ENCODE peak calls at places on chromosomes 7 and 10, in nine cellular contexts. One of them, this sample, is unnamed.

GRCh38 chr10:111739160-111739712 is 444.3 kb downstream of the GPAM start:
- DNase-seq in prostate gland: no peak
- DNase-seq in astrocyte: no peak
- DNase-seq in SJSA1: no peak
- DNase-seq in heart left ventricle: no peak
- DNase-seq in SK-N-SH: no peak
- DNase-seq in body of pancreas: no peak
- DNase-seq in psoas muscle: no peak
- DNase-seq in PC-9: no peak
- DNase-seq in this sample: no peak

GRCh38 chr7:47180268-47180826 is 401.6 kb downstream of the TNS3 start:
- DNase-seq in SJSA1: peak; percentile 53
- DNase-seq in body of pancreas: peak; percentile 69
- DNase-seq in psoas muscle: peak; percentile 36
- DNase-seq in prostate gland: peak; percentile 40
- DNase-seq in PC-9: peak; percentile 75
- DNase-seq in heart left ventricle: peak; percentile 51
- DNase-seq in SK-N-SH: peak; percentile 73
- DNase-seq in astrocyte: peak; percentile 27
- DNase-seq in this sample: peak; percentile 50

GRCh38 chr10:22601618-22602017 is 112.8 kb downstream of the PIP4K2A start:
- DNase-seq in SK-N-SH: no peak
- DNase-seq in astrocyte: no peak
- DNase-seq in psoas muscle: no peak
- DNase-seq in body of pancreas: no peak
- DNase-seq in prostate gland: no peak
- DNase-seq in PC-9: no peak
- DNase-seq in heart left ventricle: no peak
- DNase-seq in SJSA1: no peak
- DNase-seq in this sample: no peak

GRCh38 chr7:88301924-88302323 is 4.8 kb downstream of the STEAP4 start:
- DNase-seq in SK-N-SH: no peak
- DNase-seq in psoas muscle: no peak
- DNase-seq in heart left ventricle: no peak
- DNase-seq in prostate gland: no peak
- DNase-seq in body of pancreas: no peak
- DNase-seq in PC-9: no peak
- DNase-seq in astrocyte: no peak
- DNase-seq in SJSA1: no peak
- DNase-seq in this sample: no peak

GRCh38 chr7:143214789-143215679 is 6.8 kb upstream of the TAS2R40 start:
- DNase-seq in PC-9: peak; percentile 61
- DNase-seq in astrocyte: peak; percentile 63
- DNase-seq in psoas muscle: peak; percentile 31
- DNase-seq in SK-N-SH: peak; percentile 77
- DNase-seq in heart left ventricle: peak; percentile 47
- DNase-seq in prostate gland: peak; percentile 49
- DNase-seq in body of pancreas: peak; percentile 66
- DNase-seq in SJSA1: peak; percentile 83
- DNase-seq in this sample: peak; percentile 58

GRCh38 chr10:76711374-76711997 is 926.1 kb downstream of the KCNMA1 start:
- DNase-seq in SJSA1: no peak
- DNase-seq in heart left ventricle: no peak
- DNase-seq in psoas muscle: no peak
- DNase-seq in body of pancreas: no peak
- DNase-seq in prostate gland: no peak
- DNase-seq in astrocyte: no peak
- DNase-seq in PC-9: no peak
- DNase-seq in SK-N-SH: no peak
- DNase-seq in this sample: peak; percentile 67

GRCh38 chr7:115297651-115298050 is 375.8 kb downstream of the MDFIC start:
- DNase-seq in body of pancreas: no peak
- DNase-seq in SK-N-SH: no peak
- DNase-seq in psoas muscle: no peak
- DNase-seq in PC-9: peak; percentile 56
- DNase-seq in prostate gland: no peak
- DNase-seq in astrocyte: peak; percentile 83
- DNase-seq in heart left ventricle: no peak
- DNase-seq in SJSA1: peak; percentile 38
- DNase-seq in this sample: no peak

GRCh38 chr7:144407266-144407931 is 3.9 kb upstream of the NOBOX start:
- DNase-seq in body of pancreas: no peak
- DNase-seq in astrocyte: no peak
- DNase-seq in psoas muscle: no peak
- DNase-seq in SJSA1: no peak
- DNase-seq in heart left ventricle: no peak
- DNase-seq in PC-9: peak; percentile 33
- DNase-seq in SK-N-SH: no peak
- DNase-seq in prostate gland: peak; percentile 67
- DNase-seq in this sample: no peak

GRCh38 chr10:129192344-129193128 is 274.5 kb upstream of the MGMT start:
- DNase-seq in PC-9: no peak
- DNase-seq in SJSA1: no peak
- DNase-seq in prostate gland: no peak
- DNase-seq in SK-N-SH: no peak
- DNase-seq in heart left ventricle: no peak
- DNase-seq in body of pancreas: no peak
- DNase-seq in psoas muscle: peak; percentile 80
- DNase-seq in astrocyte: no peak
- DNase-seq in this sample: no peak

GRCh38 chr10:22321156-22321711 is 335 bp downstream of the BMI1 start:
- DNase-seq in SK-N-SH: peak; percentile 80
- DNase-seq in body of pancreas: peak; percentile 64
- DNase-seq in PC-9: peak; percentile 65
- DNase-seq in SJSA1: peak; percentile 81
- DNase-seq in psoas muscle: peak; percentile 73
- DNase-seq in astrocyte: peak; percentile 56
- DNase-seq in prostate gland: no peak
- DNase-seq in heart left ventricle: peak; percentile 69
- DNase-seq in this sample: peak; percentile 44

GRCh38 chr7:111126987-111127386 is 36.1 kb downstream of the LRRN3 start:
- DNase-seq in body of pancreas: no peak
- DNase-seq in psoas muscle: no peak
- DNase-seq in astrocyte: peak; percentile 54
- DNase-seq in heart left ventricle: no peak
- DNase-seq in PC-9: no peak
- DNase-seq in prostate gland: no peak
- DNase-seq in SJSA1: peak; percentile 38
- DNase-seq in SK-N-SH: no peak
- DNase-seq in this sample: no peak

GRCh38 chr7:111138196-111138569 is 47.3 kb downstream of the LRRN3 start:
- DNase-seq in body of pancreas: peak; percentile 11
- DNase-seq in prostate gland: peak; percentile 12
- DNase-seq in psoas muscle: peak; percentile 17
- DNase-seq in astrocyte: peak; percentile 52
- DNase-seq in SK-N-SH: no peak
- DNase-seq in heart left ventricle: peak; percentile 29
- DNase-seq in PC-9: peak; percentile 59
- DNase-seq in SJSA1: peak; percentile 93
- DNase-seq in this sample: no peak

GRCh38 chr7:111137296-111138195 is 46.6 kb downstream of the LRRN3 start:
- DNase-seq in SJSA1: no peak
- DNase-seq in prostate gland: no peak
- DNase-seq in psoas muscle: no peak
- DNase-seq in astrocyte: peak; percentile 3
- DNase-seq in heart left ventricle: no peak
- DNase-seq in SK-N-SH: no peak
- DNase-seq in PC-9: peak; percentile 18
- DNase-seq in body of pancreas: no peak
- DNase-seq in this sample: no peak

DNA sequence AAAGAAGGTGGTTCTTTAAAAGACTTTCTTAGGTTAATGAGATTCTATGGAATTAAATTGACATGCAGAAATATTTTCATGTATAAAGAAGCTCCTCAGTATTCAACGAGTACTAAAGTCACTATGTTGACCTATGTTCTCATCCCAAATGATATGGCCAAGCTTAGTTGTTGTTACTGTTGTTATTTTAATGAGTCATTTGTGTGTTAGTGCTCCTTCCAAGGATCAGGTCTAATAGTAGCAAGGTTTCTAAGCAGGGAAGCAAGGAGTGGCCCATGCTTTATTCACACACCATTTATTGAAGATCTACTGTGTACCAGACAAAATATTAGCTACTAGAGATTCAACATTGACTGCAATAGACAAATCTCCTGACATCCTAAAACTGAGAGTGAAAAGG is 41.9 kb downstream of the LRRN3 start:
- DNase-seq in body of pancreas: no peak
- DNase-seq in prostate gland: no peak
- DNase-seq in psoas muscle: no peak
- DNase-seq in SK-N-SH: no peak
- DNase-seq in SJSA1: peak; percentile 31
- DNase-seq in PC-9: no peak
- DNase-seq in astrocyte: peak; percentile 12
- DNase-seq in heart left ventricle: no peak
- DNase-seq in this sample: no peak
- H3K27ac ChIP-seq in body of pancreas: no peak overlapping the region
- H3K27ac ChIP-seq in prostate gland: no peak overlapping the region
- H3K27ac ChIP-seq in psoas muscle: no peak overlapping the region
- H3K27ac ChIP-seq in SK-N-SH: no peak overlapping the region
- H3K27ac ChIP-seq in SJSA1: no peak overlapping the region
- H3K27ac ChIP-seq in PC-9: no peak overlapping the region
- H3K27ac ChIP-seq in astrocyte: no peak overlapping the region
- H3K27ac ChIP-seq in heart left ventricle: no peak overlapping the region
- H3K27ac ChIP-seq in this sample: no peak overlapping the region

DNA sequence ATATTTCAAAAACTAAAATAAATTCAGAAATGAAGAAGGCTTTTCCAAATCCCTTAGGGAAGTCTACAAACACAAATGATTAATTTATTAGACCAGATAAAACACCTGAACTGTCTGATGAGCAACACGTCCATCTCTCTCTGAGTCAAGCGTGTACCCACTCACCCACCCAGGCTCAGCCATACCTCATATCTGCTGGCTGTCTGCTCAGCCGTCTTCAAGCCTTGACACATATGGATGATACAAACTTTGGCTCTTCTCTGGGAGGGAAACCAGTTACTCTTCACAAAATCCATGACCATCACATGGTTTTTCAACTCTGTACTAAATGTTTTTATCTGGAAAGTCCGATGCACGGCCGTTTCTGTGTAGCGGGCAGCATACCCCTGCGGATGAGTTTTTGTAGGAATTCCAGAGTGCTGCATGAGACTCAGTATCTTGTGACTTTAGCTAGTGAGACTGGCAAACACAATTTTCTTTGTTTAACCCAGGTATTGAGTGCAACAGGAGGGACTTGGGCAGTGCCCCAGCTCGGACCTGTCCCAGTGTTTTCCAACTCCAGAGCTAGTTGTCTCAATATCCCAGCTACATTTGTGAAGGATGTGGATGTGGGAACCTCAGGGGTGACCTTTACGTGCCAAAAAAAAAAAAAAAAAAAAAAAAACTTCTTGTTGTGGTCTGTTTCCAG is at the start of gene C10orf90:
- DNase-seq in PC-9: no peak
- DNase-seq in SJSA1: no peak
- DNase-seq in body of pancreas: no peak
- DNase-seq in heart left ventricle: no peak
- DNase-seq in psoas muscle: no peak
- DNase-seq in SK-N-SH: no peak
- DNase-seq in astrocyte: no peak
- DNase-seq in prostate gland: no peak
- DNase-seq in this sample: no peak
- H3K27me3 ChIP-seq in PC-9: no peaks in the 10 kb centered on the region
- H3K27me3 ChIP-seq in SJSA1: no peaks in the 10 kb centered on the region
- H3K27me3 ChIP-seq in body of pancreas: no peaks in the 10 kb centered on the region
- H3K27me3 ChIP-seq in heart left ventricle: no peaks in the 10 kb centered on the region
- H3K27me3 ChIP-seq in psoas muscle: no peaks in the 10 kb centered on the region
- H3K27me3 ChIP-seq in SK-N-SH: no peaks in the 10 kb centered on the region
- H3K27me3 ChIP-seq in astrocyte: peaks cover 13% of the 10 kb centered on the region
- H3K27me3 ChIP-seq in prostate gland: no peaks in the 10 kb centered on the region
- H3K27me3 ChIP-seq in this sample: no peaks in the 10 kb centered on the region

GRCh38 chr10:42593284-42593683 is 45.1 kb downstream of the ZNF33B start:
- DNase-seq in astrocyte: peak; percentile 10
- DNase-seq in PC-9: no peak
- DNase-seq in body of pancreas: no peak
- DNase-seq in heart left ventricle: no peak
- DNase-seq in psoas muscle: no peak
- DNase-seq in SJSA1: no peak
- DNase-seq in SK-N-SH: no peak
- DNase-seq in prostate gland: no peak
- DNase-seq in this sample: no peak

GRCh38 chr10:42598249-42598873 is 40.0 kb downstream of the ZNF33B start:
- DNase-seq in prostate gland: no peak
- DNase-seq in heart left ventricle: no peak
- DNase-seq in psoas muscle: no peak
- DNase-seq in PC-9: no peak
- DNase-seq in SJSA1: no peak
- DNase-seq in SK-N-SH: no peak
- DNase-seq in body of pancreas: no peak
- DNase-seq in astrocyte: no peak
- DNase-seq in this sample: no peak

GRCh38 chr10:42596196-42596595 is 42.2 kb downstream of the ZNF33B start:
- DNase-seq in SJSA1: no peak
- DNase-seq in heart left ventricle: no peak
- DNase-seq in SK-N-SH: no peak
- DNase-seq in astrocyte: no peak
- DNase-seq in body of pancreas: no peak
- DNase-seq in PC-9: no peak
- DNase-seq in psoas muscle: no peak
- DNase-seq in prostate gland: no peak
- DNase-seq in this sample: no peak

DNA sequence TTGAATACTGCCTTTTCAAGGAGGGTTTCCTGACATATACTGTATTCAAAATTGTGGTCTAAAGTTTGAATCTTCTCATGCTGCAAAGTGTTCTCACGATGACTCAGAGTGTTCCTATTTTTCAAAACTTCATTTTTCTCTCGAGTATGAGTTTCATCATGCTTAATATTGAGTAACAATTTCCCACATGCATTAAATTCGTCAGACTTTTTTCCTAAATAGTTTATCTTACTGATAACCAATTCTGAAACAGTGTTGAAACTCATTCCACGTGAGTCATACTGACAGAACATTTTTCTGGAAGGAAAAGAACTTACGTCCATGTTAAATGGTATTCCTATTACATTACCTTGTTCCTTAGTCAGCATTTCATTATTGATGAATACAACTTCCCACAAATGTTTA is 44.1 kb downstream of the ZNF33B start:
- DNase-seq in heart left ventricle: no peak
- DNase-seq in psoas muscle: no peak
- DNase-seq in SK-N-SH: no peak
- DNase-seq in PC-9: no peak
- DNase-seq in astrocyte: peak; percentile 39
- DNase-seq in SJSA1: no peak
- DNase-seq in body of pancreas: no peak
- DNase-seq in prostate gland: no peak
- DNase-seq in this sample: no peak
- H3K9me3 ChIP-seq in heart left ventricle: peaks cover 64% of the 10 kb centered on the region
- H3K9me3 ChIP-seq in psoas muscle: peaks cover 20% of the 10 kb centered on the region
- H3K9me3 ChIP-seq in SK-N-SH: peaks cover 27% of the 10 kb centered on the region
- H3K9me3 ChIP-seq in PC-9: peaks cover 32% of the 10 kb centered on the region
- H3K9me3 ChIP-seq in astrocyte: peaks cover 37% of the 10 kb centered on the region
- H3K9me3 ChIP-seq in SJSA1: no peaks in the 10 kb centered on the region
- H3K9me3 ChIP-seq in body of pancreas: peaks cover 26% of the 10 kb centered on the region
- H3K9me3 ChIP-seq in prostate gland: no peaks in the 10 kb centered on the region
- H3K9me3 ChIP-seq in this sample: peaks cover 4% of the 10 kb centered on the region

DNA sequence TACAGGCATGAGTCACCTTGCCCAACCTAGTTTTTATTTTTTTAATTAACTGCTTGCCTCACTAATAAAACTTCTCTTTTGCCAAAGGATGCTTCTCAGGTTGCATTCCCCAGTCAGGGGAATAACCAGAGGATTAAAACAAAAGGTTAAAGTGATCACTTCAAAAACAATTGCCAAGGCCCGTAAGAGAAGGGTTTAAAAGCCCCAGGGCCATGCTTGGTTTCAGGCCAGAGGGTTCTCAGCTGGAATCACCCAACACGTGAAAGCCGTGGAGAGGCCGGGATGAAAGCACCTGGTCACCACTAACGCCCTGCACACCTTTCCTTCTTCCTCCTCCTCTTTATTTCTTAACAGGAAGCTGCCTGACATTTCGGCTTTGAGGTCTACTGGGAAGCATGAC is 587.5 kb downstream of the PTPRN2 start:
- DNase-seq in psoas muscle: no peak
- DNase-seq in SJSA1: no peak
- DNase-seq in PC-9: no peak
- DNase-seq in prostate gland: no peak
- DNase-seq in body of pancreas: no peak
- DNase-seq in astrocyte: no peak
- DNase-seq in heart left ventricle: no peak
- DNase-seq in SK-N-SH: no peak
- DNase-seq in this sample: no peak
- H3K27ac ChIP-seq in psoas muscle: no peak overlapping the region
- H3K27ac ChIP-seq in SJSA1: no peak overlapping the region
- H3K27ac ChIP-seq in PC-9: no peak overlapping the region
- H3K27ac ChIP-seq in prostate gland: no peak overlapping the region
- H3K27ac ChIP-seq in body of pancreas: no peak overlapping the region
- H3K27ac ChIP-seq in astrocyte: no peak overlapping the region
- H3K27ac ChIP-seq in heart left ventricle: no peak overlapping the region
- H3K27ac ChIP-seq in SK-N-SH: no peak overlapping the region
- H3K27ac ChIP-seq in this sample: no peak overlapping the region

This sample was measured in WERI-Rb-1.